ENCODE peak calls at places on chromosome 20, in six cellular contexts. X is neural crest cell; B is stimulated activated CD4-positive, alpha-beta T cell treated with anti-CD3 and anti-CD28 coated beads, Interleukin-1b, Interleukin-23, amount 100 ng/mL, for 48 hours; E is LoVo; P is Kasumi-1; J is GM12892. D is an unnamed sample.
A peak's percentile ranks its signal among the peaks of the same experiment; 100 is the strongest.

GRCh38 chr20:52269327-52269726 is 77.7 kb upstream of the ZFP64 start:
- DNase-seq in X (no peak), B (no peak), E (no peak), P (peak; percentile 48), J (no peak), D (peak; percentile 38)

GRCh38 chr20:58277578-58278344 is 31.8 kb upstream of the RAB22A start:
- DNase-seq in X (no peak), B (no peak), E (no peak), P (no peak), J (no peak), D (no peak)

GRCh38 chr20:58984691-58985090 is 3.6 kb downstream of the NELFCD start:
- DNase-seq in X (no peak), B (no peak), E (no peak), P (no peak), J (no peak), D (no peak)

GRCh38 chr20:41649489-41649888 is 31.3 kb upstream of the CHD6 start:
- DNase-seq in X (no peak), B (no peak), E (no peak), P (no peak), J (no peak), D (no peak)

GRCh38 chr20:44969320-44969879 is 3.1 kb downstream of the STK4 start:
- DNase-seq in X (no peak), B (no peak), E (no peak), P (no peak), J (no peak), D (no peak)

GRCh38 chr20:61844621-61845020 is 221.1 kb downstream of the TAF4 start:
- DNase-seq in X (no peak), B (no peak), E (no peak), P (no peak), J (no peak), D (no peak)

GRCh38 chr20:44643596-44644383 is 7.7 kb downstream of the ADA start:
- DNase-seq in X (no peak), B (no peak), E (no peak), P (peak; percentile 29), J (no peak), D (no peak)

GRCh38 chr20:1332749-1333300 is 3.9 kb upstream of the SDCBP2 start:
- DNase-seq in X (no peak), B (no peak), E (no peak), P (no peak), J (no peak), D (no peak)

GRCh38 chr20:24368253-24368652 is 101.2 kb upstream of the SYNDIG1 start:
- DNase-seq in X (no peak), B (no peak), E (no peak), P (no peak), J (no peak), D (no peak)

GRCh38 chr20:53195882-53196610 is 223.9 kb downstream of the TSHZ2 start:
- DNase-seq in X (no peak), B (no peak), E (no peak), P (no peak), J (no peak), D (no peak)

GRCh38 chr20:32793059-32793458 is 26.7 kb upstream of the MAPRE1 start:
- DNase-seq in X (no peak), B (no peak), E (no peak), P (no peak), J (no peak), D (no peak)

GRCh38 chr20:35826361-35826760 is 54.5 kb downstream of the PHF20 start:
- DNase-seq in X (no peak), B (no peak), E (no peak), P (no peak), J (no peak), D (no peak)

GRCh38 chr20:11847827-11848226 is 69.9 kb upstream of the BTBD3 start:
- DNase-seq in X (no peak), B (no peak), E (peak; percentile 61), P (no peak), J (no peak), D (no peak)

D was measured in AML-193.